ENCODE peak calls at places on chromosome 15, in seven cellular contexts. P, O, G, T, Y, K and Z are unnamed samples.

GRCh38 chr15:66803182-66803729 is 101.2 kb downstream of the SMAD6 start:
- DNase-seq in P (peak; percentile 98), O (peak; percentile 92), G (peak; percentile 70), T (peak; percentile 89), Y (peak; percentile 71), K (peak; percentile 94), Z (peak; percentile 94)

GRCh38 chr15:64249406-64249805 is 86.6 kb upstream of the PPIB start:
- DNase-seq in P (no peak), O (no peak), G (no peak), T (no peak), Y (no peak), K (no peak), Z (no peak)

GRCh38 chr15:41913251-41913650 is 19.4 kb upstream of the SPTBN5 start:
- DNase-seq in P (no peak), O (no peak), G (no peak), T (no peak), Y (no peak), K (no peak), Z (no peak)

GRCh38 chr15:89067751-89068150 is 20.5 kb upstream of the ABHD2 start:
- DNase-seq in P (no peak), O (no peak), G (no peak), T (no peak), Y (no peak), K (no peak), Z (no peak)

GRCh38 chr15:25862469-25863066 is 559 bp downstream of the ATP10A start:
- DNase-seq in P (no peak), O (no peak), G (no peak), T (no peak), Y (no peak), K (peak; percentile 36), Z (no peak)

GRCh38 chr15:71532994-71533393 is 277.4 kb upstream of the NR2E3 start:
- DNase-seq in P (peak; percentile 31), O (no peak), G (no peak), T (no peak), Y (peak; percentile 31), K (no peak), Z (peak; percentile 55)

GRCh38 chr15:91963051-91963450 is 109.5 kb downstream of the SLCO3A1 start:
- DNase-seq in P (no peak), O (no peak), G (no peak), T (no peak), Y (no peak), K (no peak), Z (no peak)

GRCh38 chr15:42364529-42364928 is 5.2 kb downstream of the CAPN3 start:
- DNase-seq in P (no peak), O (no peak), G (no peak), T (no peak), Y (no peak), K (no peak), Z (no peak)

GRCh38 chr15:23035964-23036566 is 3.3 kb downstream of the TUBGCP5 start:
- DNase-seq in P (peak; percentile 81), O (no peak), G (no peak), T (peak; percentile 29), Y (peak; percentile 73), K (peak; percentile 36), Z (no peak)

GRCh38 chr15:95304116-95304873 is 1026.2 kb upstream of the NR2F2 start:
- DNase-seq in P (no peak), O (no peak), G (no peak), T (no peak), Y (no peak), K (no peak), Z (no peak)

GRCh38 chr15:33150516-33150915 is 44.0 kb downstream of the FMN1 start:
- DNase-seq in P (no peak), O (no peak), G (no peak), T (no peak), Y (no peak), K (no peak), Z (no peak)

GRCh38 chr15:77031376-77032050 is 36.6 kb downstream of the PSTPIP1 start:
- DNase-seq in P (no peak), O (no peak), G (no peak), T (peak; percentile 26), Y (peak; percentile 32), K (peak; percentile 25), Z (no peak)

GRCh38 chr15:49852756-49853155 is 231.9 kb downstream of the DTWD1 start:
- DNase-seq in P (no peak), O (no peak), G (no peak), T (no peak), Y (no peak), K (no peak), Z (no peak)

GRCh38 chr15:85597155-85597815 is 197.4 kb downstream of the KLHL25 start:
- DNase-seq in P (no peak), O (no peak), G (no peak), T (no peak), Y (no peak), K (no peak), Z (no peak)

GRCh38 chr15:79595271-79595670 is 163.1 kb downstream of the MINAR1 start:
- DNase-seq in P (no peak), O (no peak), G (no peak), T (no peak), Y (no peak), K (no peak), Z (peak; percentile 50)

GRCh38 chr15:45200799-45201556 is 13.2 kb upstream of the SHF start:
- DNase-seq in P (peak; percentile 24), O (peak; percentile 81), G (peak; percentile 82), T (peak; percentile 85), Y (peak; percentile 51), K (peak; percentile 76), Z (peak; percentile 96)

GRCh38 chr15:100878130-100878529 is 1.5 kb upstream of the ALDH1A3 start:
- DNase-seq in P (no peak), O (no peak), G (no peak), T (no peak), Y (no peak), K (no peak), Z (no peak)

GRCh38 chr15:60396964-60397771 is 618 bp downstream of the ANXA2 start:
- DNase-seq in P (peak; percentile 69), O (peak; percentile 61), G (peak; percentile 53), T (peak; percentile 86), Y (peak; percentile 70), K (peak; percentile 66), Z (no peak)
- TF ChIP-seq EP300 in P (no peak), O (no peak), G (no peak), T (peak; percentile 48), Y (peak; percentile 27), K (no peak), Z (no peak)

DNA sequence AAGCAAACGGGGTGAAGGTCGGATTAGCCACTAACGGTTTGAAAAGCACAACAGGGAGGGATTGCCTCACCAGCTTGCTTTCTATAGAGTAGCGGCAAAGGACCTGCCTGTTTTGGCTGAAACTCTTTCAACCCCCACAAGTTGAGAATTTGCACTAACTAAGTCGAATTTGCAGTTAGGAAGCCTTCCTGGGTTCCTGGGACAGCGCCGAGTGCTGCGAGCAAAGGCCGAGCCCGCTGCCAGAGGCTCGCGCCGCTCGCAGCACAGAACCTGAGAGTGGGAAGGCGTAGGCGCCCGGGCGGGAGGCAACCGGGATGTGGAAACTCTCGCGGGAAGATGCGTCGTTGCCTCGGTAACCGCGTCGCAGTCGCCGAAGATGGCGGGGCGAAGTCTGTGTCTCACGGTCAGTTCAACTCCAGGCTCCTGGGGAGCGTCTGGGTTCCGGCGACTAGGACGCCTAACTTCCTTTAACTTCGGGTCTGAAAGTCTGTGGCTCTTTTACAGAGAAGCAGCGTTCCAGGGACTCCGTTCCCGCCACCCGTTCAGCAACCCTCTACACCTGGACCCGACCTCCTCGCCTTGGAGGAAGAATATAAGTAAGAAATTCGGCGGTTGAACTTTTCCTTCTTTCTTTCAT is at the start of gene TEX9:
- DNase-seq in P (peak; percentile 96), O (peak; percentile 91), G (peak; percentile 68), T (peak; percentile 91), Y (peak; percentile 88), K (peak; percentile 88), Z (no peak)
- TF ChIP-seq EP300 in P (no peak), O (no peak), G (no peak), T (no peak), Y (no peak), K (no peak), Z (no peak)

GRCh38 chr15:55247766-55248427 is 41.7 kb downstream of the RAB27A start:
- DNase-seq in P (no peak), O (no peak), G (no peak), T (no peak), Y (no peak), K (peak; percentile 36), Z (no peak)

GRCh38 chr15:55248895-55249294 is 40.7 kb downstream of the RAB27A start:
- DNase-seq in P (no peak), O (no peak), G (no peak), T (no peak), Y (no peak), K (no peak), Z (no peak)

GRCh38 chr15:55247276-55247675 is 42.3 kb downstream of the RAB27A start:
- DNase-seq in P (no peak), O (no peak), G (no peak), T (no peak), Y (no peak), K (no peak), Z (no peak)

GRCh38 chr15:55250951-55251350 is 38.7 kb downstream of the RAB27A start:
- DNase-seq in P (no peak), O (no peak), G (no peak), T (no peak), Y (no peak), K (no peak), Z (no peak)

DNA sequence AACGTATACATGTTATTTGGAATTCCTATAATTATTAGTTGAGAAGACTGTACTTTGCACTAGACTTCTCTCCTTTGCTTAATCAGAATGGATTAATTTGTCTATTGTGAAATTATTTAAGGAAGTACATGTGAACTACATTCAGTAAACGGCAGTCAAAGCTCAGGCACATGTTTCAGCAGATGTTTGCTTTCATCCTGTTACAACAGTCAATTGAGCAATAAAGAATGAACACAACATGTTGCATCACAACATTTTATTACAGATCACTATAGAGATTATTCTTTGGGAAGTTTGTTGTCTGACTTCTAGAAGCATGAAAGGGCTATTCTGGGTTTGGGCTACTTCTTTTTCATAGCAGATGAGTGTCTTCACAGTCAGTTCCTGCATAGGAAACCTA is 39.2 kb downstream of the RAB27A start:
- DNase-seq in P (no peak), O (no peak), G (no peak), T (peak; percentile 18), Y (no peak), K (no peak), Z (no peak)
- TF ChIP-seq EP300 in P (peak; percentile 35), O (no peak), G (peak; percentile 70), T (no peak), Y (no peak), K (no peak), Z (no peak)

DNA sequence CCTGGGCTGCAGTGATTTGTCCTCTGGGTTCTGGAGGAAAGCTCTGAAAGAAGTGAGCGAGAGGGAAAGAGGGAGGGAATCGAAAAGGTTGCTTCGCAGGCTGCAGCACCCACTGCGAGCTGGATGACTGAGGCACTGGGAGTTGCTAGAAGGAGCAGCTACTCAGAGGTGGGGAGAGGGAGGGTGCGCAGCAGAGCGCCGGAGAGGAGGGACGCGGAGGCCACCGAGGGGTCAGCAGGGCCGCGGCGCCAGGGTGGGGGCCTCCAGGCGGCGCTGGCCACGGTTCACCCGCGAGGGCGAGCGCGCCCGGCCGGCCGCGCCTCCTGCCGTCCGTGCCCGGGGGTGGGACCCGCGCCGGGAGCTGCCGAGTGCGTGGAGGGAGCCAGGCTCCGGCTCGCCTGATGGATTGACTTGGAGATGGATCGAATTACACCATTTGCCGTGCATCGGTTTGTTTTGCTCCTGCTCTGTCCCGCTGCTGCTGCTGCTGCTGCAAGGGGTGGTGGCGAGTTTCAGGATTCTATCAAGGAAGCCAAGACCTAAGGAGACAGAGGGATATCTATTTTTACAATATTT is at the start of gene SEMA6D:
- DNase-seq in P (peak; percentile 15), O (peak; percentile 81), G (peak; percentile 64), T (peak; percentile 72), Y (peak; percentile 93), K (peak; percentile 45), Z (no peak)
- TF ChIP-seq EP300 in P (no peak), O (no peak), G (no peak), T (no peak), Y (no peak), K (no peak), Z (no peak)

GRCh38 chr15:82146990-82147461 is 101.2 kb upstream of the MEX3B start:
- DNase-seq in P (peak; percentile 61), O (no peak), G (no peak), T (no peak), Y (no peak), K (no peak), Z (no peak)
- TF ChIP-seq EP300 in P (no peak), O (no peak), G (no peak), T (no peak), Y (peak; percentile 46), K (no peak), Z (no peak)